ENCODE peak calls at places on chromosomes 4 and X, in ten cellular contexts. J is SHP77; E is H4; X is AG04450; O is ELF-1; L is stimulated activated CD4-positive, alpha-beta T cell treated with anti-CD3 and anti-CD28 coated beads, Interleukin-2, amount 100 ng/mL, for 48 hours; S is H1; C is iPS-NIHi11; U is kidney epithelial cell; M is activated T-cell treated with anti-CD3 and anti-CD28 coated beads, Interleukin-2, amount 50 U/mL, for 4 hours. V is an unnamed sample.

GRCh38 chrX:24113161-24113560 is 36.4 kb upstream of the ZFX start:
- DNase-seq in S (no peak), E (no peak), J (no peak), X (peak), O (no peak), L (no peak), C (no peak), M (no peak), U (no peak), V (no peak)

GRCh38 chrX:46814966-46815365 is 21.9 kb upstream of the RP2 start:
- DNase-seq in L (no peak), U (no peak), X (no peak), S (no peak), J (no peak), O (no peak), M (no peak), E (no peak), C (no peak), V (no peak)

GRCh38 chr4:156038772-156039171 is 85.1 kb upstream of the CTSO start:
- DNase-seq in C (no peak), O (no peak), M (no peak), X (no peak), L (no peak), E (no peak), S (no peak), U (no peak), J (peak), V (no peak)

GRCh38 chr4:23245196-23245595 is 552.5 kb downstream of the GBA3 start:
- DNase-seq in J (no peak), X (no peak), O (no peak), M (no peak), S (no peak), U (no peak), E (no peak), C (no peak), L (no peak), V (no peak)

GRCh38 chr4:156505341-156505955 is 466.2 kb downstream of the PDGFC start:
- DNase-seq in O (peak), S (peak), U (no peak), E (peak), M (no peak), X (no peak), J (no peak), C (peak), L (no peak), V (no peak)

GRCh38 chr4:29278580-29278979 is 1441.6 kb upstream of the PCDH7 start:
- DNase-seq in U (no peak), J (no peak), O (no peak), X (peak), M (no peak), L (no peak), S (no peak), C (no peak), E (no peak), V (no peak)

GRCh38 chrX:84170931-84171330 is 17.1 kb downstream of the RPS6KA6 start:
- DNase-seq in U (no peak), L (no peak), C (no peak), J (no peak), E (no peak), X (no peak), O (no peak), M (no peak), S (no peak), V (no peak)

GRCh38 chr4:182883351-182883750 is 33.8 kb downstream of the DCTD start:
- DNase-seq in S (no peak), O (no peak), U (no peak), J (no peak), M (no peak), C (no peak), L (no peak), E (no peak), X (no peak), V (no peak)

GRCh38 chrX:110219920-110220319 is 98.0 kb downstream of the AMMECR1 start:
- DNase-seq in E (peak), C (no peak), O (no peak), M (no peak), J (no peak), U (no peak), X (no peak), L (no peak), S (no peak), V (no peak)

GRCh38 chr4:121070696-121071639 is 1.4 kb downstream of the NDNF start:
- DNase-seq in U (no peak), S (peak), O (peak), J (peak), X (no peak), M (no peak), C (peak), E (peak), L (no peak), V (peak)

GRCh38 chr4:169351860-169352259 is 81.1 kb upstream of the SH3RF1 start:
- DNase-seq in X (no peak), C (no peak), J (no peak), L (no peak), M (no peak), U (peak), E (no peak), O (no peak), S (no peak), V (no peak)

GRCh38 chr4:183468210-183469095 is 24.0 kb downstream of the CDKN2AIP start:
- DNase-seq in O (no peak), L (no peak), S (no peak), J (no peak), M (no peak), C (no peak), U (no peak), E (no peak), X (no peak), V (no peak)

GRCh38 chr4:3291969-3292570 is 751 bp upstream of the RGS12 start:
- DNase-seq in J (no peak), M (no peak), C (peak), E (peak), O (no peak), S (peak), L (no peak), U (no peak), X (no peak), V (peak)

GRCh38 chr4:76905521-76905920 is 7.6 kb upstream of the SOWAHB start:
- DNase-seq in S (no peak), J (no peak), U (peak), O (no peak), X (peak), M (no peak), E (no peak), L (no peak), C (no peak), V (no peak)

GRCh38 chr4:10161146-10161545 is 44.5 kb upstream of the WDR1 start:
- DNase-seq in M (no peak), E (no peak), C (no peak), O (no peak), X (no peak), J (no peak), L (no peak), U (no peak), S (no peak), V (no peak)

GRCh38 chr4:2867758-2868491 is 24.3 kb downstream of the ADD1 start:
- DNase-seq in J (no peak), M (no peak), C (peak), S (no peak), E (no peak), U (no peak), L (no peak), O (peak), X (no peak), V (no peak)

GRCh38 chrX:37787353-37787869 is 7.6 kb downstream of the CYBB start:
- DNase-seq in S (no peak), L (no peak), M (no peak), C (no peak), E (no peak), O (no peak), J (no peak), X (no peak), U (no peak), V (no peak)

GRCh38 chr4:169846396-169846795 is 88.7 kb upstream of the HPF1 start:
- DNase-seq in E (no peak), M (no peak), U (no peak), J (no peak), C (no peak), O (no peak), L (no peak), S (no peak), X (no peak), V (no peak)